ENCODE peak calls at places on chromosomes 2 and 18, in nine cellular contexts. One of them, this sample, is unnamed.

GRCh38 chr2:100106460-100106859 is 35.9 kb downstream of the AFF3 start:
- DNase-seq in A549: no peak
- DNase-seq in HTR-8/SVneo: no peak
- DNase-seq in anterior cingulate cortex: no peak
- DNase-seq in T-helper 2 cell: no peak
- DNase-seq in NCI-H2081: peak; percentile 9
- DNase-seq in Calu3: no peak
- DNase-seq in nephron progenitor cell: peak; percentile 23
- DNase-seq in PC-9: no peak
- DNase-seq in this sample: no peak

GRCh38 chr2:230155359-230155758 is 64.4 kb downstream of the SP110 start:
- DNase-seq in A549: no peak
- DNase-seq in HTR-8/SVneo: no peak
- DNase-seq in anterior cingulate cortex: no peak
- DNase-seq in T-helper 2 cell: no peak
- DNase-seq in NCI-H2081: no peak
- DNase-seq in Calu3: no peak
- DNase-seq in nephron progenitor cell: no peak
- DNase-seq in PC-9: no peak
- DNase-seq in this sample: no peak

GRCh38 chr2:120901213-120901612 is 165.5 kb downstream of the GLI2 start:
- DNase-seq in A549: no peak
- DNase-seq in HTR-8/SVneo: no peak
- DNase-seq in anterior cingulate cortex: no peak
- DNase-seq in T-helper 2 cell: no peak
- DNase-seq in NCI-H2081: no peak
- DNase-seq in Calu3: no peak
- DNase-seq in nephron progenitor cell: peak; percentile 47
- DNase-seq in PC-9: no peak
- DNase-seq in this sample: no peak

GRCh38 chr18:61502472-61502871 is 169.2 kb downstream of the CDH20 start:
- DNase-seq in A549: peak; percentile 38
- DNase-seq in HTR-8/SVneo: peak; percentile 30
- DNase-seq in anterior cingulate cortex: no peak
- DNase-seq in T-helper 2 cell: no peak
- DNase-seq in NCI-H2081: peak; percentile 63
- DNase-seq in Calu3: peak; percentile 60
- DNase-seq in nephron progenitor cell: peak; percentile 58
- DNase-seq in PC-9: no peak
- DNase-seq in this sample: no peak

GRCh38 chr2:66851449-66851872 is 416.5 kb downstream of the MEIS1 start:
- DNase-seq in A549: peak; percentile 23
- DNase-seq in HTR-8/SVneo: no peak
- DNase-seq in anterior cingulate cortex: no peak
- DNase-seq in T-helper 2 cell: no peak
- DNase-seq in NCI-H2081: no peak
- DNase-seq in Calu3: no peak
- DNase-seq in nephron progenitor cell: no peak
- DNase-seq in PC-9: no peak
- DNase-seq in this sample: no peak

GRCh38 chr2:62672601-62673000 is 32.9 kb upstream of the EHBP1 start:
- DNase-seq in A549: peak; percentile 72
- DNase-seq in HTR-8/SVneo: peak; percentile 79
- DNase-seq in anterior cingulate cortex: no peak
- DNase-seq in T-helper 2 cell: no peak
- DNase-seq in NCI-H2081: no peak
- DNase-seq in Calu3: peak; percentile 15
- DNase-seq in nephron progenitor cell: peak; percentile 34
- DNase-seq in PC-9: peak; percentile 54
- DNase-seq in this sample: no peak

GRCh38 chr2:98828793-98829371 is 98.0 kb upstream of the MGAT4A start:
- DNase-seq in A549: no peak
- DNase-seq in HTR-8/SVneo: no peak
- DNase-seq in anterior cingulate cortex: no peak
- DNase-seq in T-helper 2 cell: peak; percentile 41
- DNase-seq in NCI-H2081: no peak
- DNase-seq in Calu3: no peak
- DNase-seq in nephron progenitor cell: no peak
- DNase-seq in PC-9: peak; percentile 96
- DNase-seq in this sample: no peak

GRCh38 chr18:58054041-58054733 is 10.2 kb downstream of the NEDD4L start:
- DNase-seq in A549: peak; percentile 26
- DNase-seq in HTR-8/SVneo: no peak
- DNase-seq in anterior cingulate cortex: no peak
- DNase-seq in T-helper 2 cell: no peak
- DNase-seq in NCI-H2081: no peak
- DNase-seq in Calu3: peak; percentile 32
- DNase-seq in nephron progenitor cell: no peak
- DNase-seq in PC-9: peak; percentile 72
- DNase-seq in this sample: no peak

GRCh38 chr2:179768765-179769164 is 92.6 kb downstream of the ZNF385B start:
- DNase-seq in A549: no peak
- DNase-seq in HTR-8/SVneo: no peak
- DNase-seq in anterior cingulate cortex: no peak
- DNase-seq in T-helper 2 cell: no peak
- DNase-seq in NCI-H2081: peak; percentile 36
- DNase-seq in Calu3: no peak
- DNase-seq in nephron progenitor cell: no peak
- DNase-seq in PC-9: no peak
- DNase-seq in this sample: no peak

GRCh38 chr18:903703-904102 is 968 bp upstream of the ADCYAP1 start:
- DNase-seq in A549: peak; percentile 24
- DNase-seq in HTR-8/SVneo: peak; percentile 55
- DNase-seq in anterior cingulate cortex: no peak
- DNase-seq in T-helper 2 cell: no peak
- DNase-seq in NCI-H2081: no peak
- DNase-seq in Calu3: peak; percentile 50
- DNase-seq in nephron progenitor cell: peak; percentile 95
- DNase-seq in PC-9: no peak
- DNase-seq in this sample: peak; percentile 26

GRCh38 chr2:42554392-42554791 is 14.0 kb upstream of the MTA3 start:
- DNase-seq in A549: no peak
- DNase-seq in HTR-8/SVneo: no peak
- DNase-seq in anterior cingulate cortex: no peak
- DNase-seq in T-helper 2 cell: no peak
- DNase-seq in NCI-H2081: no peak
- DNase-seq in Calu3: no peak
- DNase-seq in nephron progenitor cell: no peak
- DNase-seq in PC-9: no peak
- DNase-seq in this sample: no peak

GRCh38 chr2:17538022-17538843 is 2.3 kb upstream of the VSNL1 start:
- DNase-seq in A549: peak; percentile 20
- DNase-seq in HTR-8/SVneo: no peak
- DNase-seq in anterior cingulate cortex: no peak
- DNase-seq in T-helper 2 cell: no peak
- DNase-seq in NCI-H2081: no peak
- DNase-seq in Calu3: no peak
- DNase-seq in nephron progenitor cell: peak; percentile 31
- DNase-seq in PC-9: no peak
- DNase-seq in this sample: no peak

GRCh38 chr2:225763711-225764110 is 364.2 kb downstream of the NYAP2 start:
- DNase-seq in A549: no peak
- DNase-seq in HTR-8/SVneo: no peak
- DNase-seq in anterior cingulate cortex: no peak
- DNase-seq in T-helper 2 cell: no peak
- DNase-seq in NCI-H2081: no peak
- DNase-seq in Calu3: no peak
- DNase-seq in nephron progenitor cell: peak; percentile 12
- DNase-seq in PC-9: no peak
- DNase-seq in this sample: no peak

GRCh38 chr2:48601349-48601748 is 16.3 kb upstream of the GTF2A1L start:
- DNase-seq in A549: peak; percentile 42
- DNase-seq in HTR-8/SVneo: no peak
- DNase-seq in anterior cingulate cortex: peak; percentile 41
- DNase-seq in T-helper 2 cell: no peak
- DNase-seq in NCI-H2081: peak; percentile 17
- DNase-seq in Calu3: peak; percentile 67
- DNase-seq in nephron progenitor cell: peak; percentile 22
- DNase-seq in PC-9: no peak
- DNase-seq in this sample: no peak